ENCODE peak calls at places on chromosomes 5 and 9, in six cellular contexts. L is PC-9; B is CD8-positive, alpha-beta T cell; K is small intestine; G is CD8-positive, alpha-beta memory T cell; N is SJSA1. O is an unnamed sample.

GRCh38 chr9:116549061-116549664 is 137.9 kb upstream of the TRIM32 start:
- DNase-seq in L (peak; percentile 80), B (no peak), K (peak; percentile 42), G (no peak), N (peak; percentile 62), O (peak; percentile 87)

GRCh38 chr9:35424356-35425352 is 65.3 kb upstream of the RUSC2 start:
- DNase-seq in L (no peak), B (no peak), K (no peak), G (no peak), N (no peak), O (no peak)

GRCh38 chr5:150640311-150641005 is at the start of gene SYNPO:
- DNase-seq in L (peak; percentile 70), B (no peak), K (peak; percentile 67), G (no peak), N (peak; percentile 85), O (peak; percentile 80)

GRCh38 chr5:179553875-179554274 is 3.5 kb downstream of the RUFY1 start:
- DNase-seq in L (peak; percentile 67), B (no peak), K (no peak), G (no peak), N (no peak), O (no peak)

GRCh38 chr5:173296737-173297676 is 31.2 kb downstream of the STC2 start:
- DNase-seq in L (no peak), B (no peak), K (no peak), G (no peak), N (no peak), O (no peak)

GRCh38 chr5:79036769-79037168 is 32.7 kb downstream of the DMGDH start:
- DNase-seq in L (no peak), B (no peak), K (no peak), G (no peak), N (no peak), O (no peak)

GRCh38 chr5:68456756-68457217 is 241.2 kb downstream of the PIK3R1 start:
- DNase-seq in L (peak; percentile 63), B (no peak), K (peak; percentile 80), G (no peak), N (no peak), O (no peak)

GRCh38 chr5:134095887-134096589 is 18.4 kb upstream of the TCF7 start:
- DNase-seq in L (no peak), B (no peak), K (no peak), G (no peak), N (no peak), O (no peak)

GRCh38 chr5:10844016-10844415 is 83.0 kb upstream of the DAP start:
- DNase-seq in L (no peak), B (no peak), K (no peak), G (no peak), N (no peak), O (no peak)

GRCh38 chr5:151739939-151740335 is 18.5 kb downstream of the ATOX1 start:
- DNase-seq in L (no peak), B (no peak), K (no peak), G (no peak), N (peak; percentile 98), O (peak; percentile 89)

GRCh38 chr5:99169309-99169708 is 240.5 kb upstream of the CHD1 start:
- DNase-seq in L (no peak), B (no peak), K (no peak), G (no peak), N (no peak), O (no peak)

GRCh38 chr5:50318220-50318619 is 122.9 kb downstream of the EMB start:
- DNase-seq in L (no peak), B (no peak), K (no peak), G (no peak), N (no peak), O (no peak)
- H3K9me3 ChIP-seq in L (no peaks in the 10 kb centered on the region), B (no peaks in the 10 kb centered on the region), K (no peaks in the 10 kb centered on the region), G (no peaks in the 10 kb centered on the region), N (no peaks in the 10 kb centered on the region), O (no peaks in the 10 kb centered on the region)

DNA sequence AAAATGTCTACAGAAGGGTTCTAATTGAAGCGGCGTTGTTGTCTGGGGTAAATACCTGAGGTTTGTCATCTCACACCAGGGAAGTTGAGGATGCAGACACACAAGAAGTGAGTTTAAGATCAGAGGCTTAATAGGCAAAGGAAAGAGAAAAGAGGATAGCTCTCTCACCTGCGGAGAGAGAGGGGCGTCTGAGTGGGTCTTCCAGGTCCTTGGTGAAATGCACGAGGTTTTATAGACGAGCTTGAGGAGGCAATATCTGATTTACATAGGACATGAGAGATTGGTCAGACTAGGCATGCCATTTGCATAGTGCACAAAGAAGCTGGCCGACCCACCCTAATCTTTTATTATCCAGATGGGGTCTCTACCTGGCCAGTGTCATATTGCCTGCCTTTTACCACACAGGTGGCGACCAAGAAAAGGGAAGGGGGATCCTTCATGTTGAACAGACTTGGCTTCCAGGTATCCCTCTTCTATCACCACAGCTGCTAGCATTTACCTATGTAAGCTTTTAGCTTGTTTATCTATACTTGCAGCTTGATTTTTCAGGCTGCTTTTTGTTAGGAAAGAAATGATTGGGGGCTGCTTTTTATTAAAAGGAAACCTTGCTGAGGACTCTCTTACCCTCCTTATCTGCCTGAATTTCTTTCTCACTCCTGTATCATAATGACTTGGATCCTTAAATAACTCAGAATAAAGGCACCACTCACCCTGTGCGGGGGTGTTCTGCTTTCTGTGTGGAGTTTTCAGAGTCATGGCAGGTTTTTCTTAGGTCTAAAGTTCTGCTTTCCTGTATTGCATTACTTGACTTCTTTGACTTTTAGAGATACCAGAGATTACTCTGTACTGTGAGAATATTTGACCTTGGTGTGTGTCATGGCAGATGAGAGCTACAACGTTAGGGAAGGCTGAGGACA is 9.4 kb upstream of the GLT6D1 start:
- DNase-seq in L (no peak), B (no peak), K (no peak), G (no peak), N (no peak), O (no peak)
- H3K9me3 ChIP-seq in L (peaks cover 7% of the 10 kb centered on the region), B (peaks cover 20% of the 10 kb centered on the region), K (no peaks in the 10 kb centered on the region), G (peaks cover 5% of the 10 kb centered on the region), N (peaks cover 18% of the 10 kb centered on the region), O (peaks cover 23% of the 10 kb centered on the region)

GRCh38 chr5:32783658-32784057 is 72.5 kb downstream of the NPR3 start:
- DNase-seq in L (no peak), B (no peak), K (no peak), G (no peak), N (no peak), O (no peak)
- H3K9me3 ChIP-seq in L (no peaks in the 10 kb centered on the region), B (no peaks in the 10 kb centered on the region), K (no peaks in the 10 kb centered on the region), G (no peaks in the 10 kb centered on the region), N (no peaks in the 10 kb centered on the region), O (no peaks in the 10 kb centered on the region)

DNA sequence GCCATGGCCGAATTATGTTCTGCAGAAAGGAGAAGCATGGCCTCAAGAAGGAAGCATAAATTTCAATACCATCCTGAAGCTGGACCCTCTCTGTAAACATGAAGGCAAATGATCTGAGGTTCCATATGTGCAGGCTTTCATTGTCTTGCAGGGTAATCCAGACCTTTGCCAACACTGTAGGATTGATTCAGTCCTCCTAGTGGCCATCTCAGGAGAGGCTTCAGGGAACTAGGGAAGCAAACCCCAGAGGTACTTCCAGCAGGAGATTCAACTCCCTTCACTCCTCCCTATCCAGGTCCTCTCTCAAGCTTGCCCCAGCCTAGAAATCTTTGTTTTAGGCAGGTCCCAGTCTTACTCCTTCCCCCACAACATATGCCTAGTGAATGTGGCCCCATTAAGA is 99.3 kb upstream of the HCN1 start:
- DNase-seq in L (no peak), B (no peak), K (no peak), G (no peak), N (no peak), O (no peak)
- H3K9me3 ChIP-seq in L (peaks cover 4% of the 10 kb centered on the region), B (no peaks in the 10 kb centered on the region), K (peaks cover 2% of the 10 kb centered on the region), G (no peaks in the 10 kb centered on the region), N (peaks cover 25% of the 10 kb centered on the region), O (peaks cover 22% of the 10 kb centered on the region)

DNA sequence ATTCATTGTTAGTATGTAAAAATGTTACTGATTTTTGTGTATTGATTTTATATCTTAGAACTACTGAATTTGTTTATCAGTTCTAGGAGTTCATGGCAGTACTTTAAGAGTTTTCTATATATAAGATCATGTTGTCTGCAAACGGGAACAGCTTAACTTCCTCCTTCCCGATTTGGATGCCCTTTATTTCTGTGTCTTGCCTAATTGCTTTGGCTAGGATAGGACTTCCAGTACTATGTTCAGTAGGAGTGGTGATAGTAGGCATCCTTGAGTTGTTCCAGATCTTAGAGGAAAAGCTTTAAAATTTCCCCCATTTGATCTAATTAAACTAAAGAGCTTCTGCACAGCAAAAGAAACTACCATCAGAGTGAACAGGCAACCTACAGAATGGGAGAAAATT is 20.1 kb downstream of the RCL1 start:
- DNase-seq in L (no peak), B (no peak), K (no peak), G (no peak), N (no peak), O (no peak)
- H3K9me3 ChIP-seq in L (no peaks in the 10 kb centered on the region), B (no peaks in the 10 kb centered on the region), K (no peaks in the 10 kb centered on the region), G (no peaks in the 10 kb centered on the region), N (no peaks in the 10 kb centered on the region), O (no peaks in the 10 kb centered on the region)

DNA sequence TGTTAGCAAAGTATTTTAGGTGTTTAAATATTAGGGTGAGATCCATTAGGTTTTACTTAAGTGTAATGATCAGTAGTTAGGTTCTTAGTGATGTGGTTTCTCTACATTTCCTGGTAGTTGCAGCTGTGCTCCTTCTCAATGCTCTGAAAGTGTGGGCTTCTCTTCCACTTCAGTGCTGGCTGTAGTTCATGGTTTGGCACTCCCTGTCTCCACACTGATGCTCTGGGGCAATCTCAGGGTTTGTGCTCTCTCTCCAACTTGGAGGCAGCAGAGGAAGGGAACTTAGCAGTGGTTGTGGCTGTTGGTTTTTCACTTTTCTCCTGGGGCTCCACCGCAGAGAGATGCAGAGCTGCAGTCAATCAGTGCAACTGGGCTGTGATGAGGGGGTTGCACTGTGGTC is 507.5 kb downstream of the TMEM232 start:
- DNase-seq in L (no peak), B (no peak), K (no peak), G (no peak), N (no peak), O (no peak)
- H3K9me3 ChIP-seq in L (no peaks in the 10 kb centered on the region), B (peaks cover 3% of the 10 kb centered on the region), K (no peaks in the 10 kb centered on the region), G (no peaks in the 10 kb centered on the region), N (peaks cover 29% of the 10 kb centered on the region), O (peaks cover 32% of the 10 kb centered on the region)

DNA sequence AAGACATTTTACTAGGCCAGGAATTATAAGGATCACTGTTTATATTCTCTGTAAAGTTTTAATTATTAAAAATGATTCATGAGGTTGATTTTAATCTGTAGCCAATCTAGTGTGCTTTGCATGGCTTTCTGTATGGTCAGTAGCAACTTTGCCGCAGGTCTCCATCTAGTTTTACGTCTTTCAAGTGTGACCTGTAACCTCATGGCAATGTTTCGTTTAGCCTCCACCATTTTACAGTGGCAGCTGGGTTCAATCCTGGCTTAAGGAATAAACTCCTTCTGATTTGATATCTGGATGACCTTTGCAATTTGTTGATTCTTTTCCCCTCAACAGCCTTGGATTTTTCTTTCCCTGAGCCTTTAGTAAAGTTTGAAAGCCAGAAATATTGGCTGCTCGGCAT is 434.5 kb upstream of the CDH9 start:
- DNase-seq in L (no peak), B (no peak), K (no peak), G (no peak), N (no peak), O (no peak)
- H3K9me3 ChIP-seq in L (peaks cover 7% of the 10 kb centered on the region), B (no peaks in the 10 kb centered on the region), K (no peaks in the 10 kb centered on the region), G (no peaks in the 10 kb centered on the region), N (no peaks in the 10 kb centered on the region), O (peaks cover 3% of the 10 kb centered on the region)

GRCh38 chr5:13580058-13580457 is 364.4 kb downstream of the DNAH5 start:
- DNase-seq in L (no peak), B (no peak), K (peak; percentile 81), G (no peak), N (no peak), O (no peak)
- H3K9me3 ChIP-seq in L (no peaks in the 10 kb centered on the region), B (no peaks in the 10 kb centered on the region), K (no peaks in the 10 kb centered on the region), G (no peaks in the 10 kb centered on the region), N (no peaks in the 10 kb centered on the region), O (peaks cover 6% of the 10 kb centered on the region)

O was measured in AG04450.